ENCODE peak calls at places on chromosome 7, in eight cellular contexts. One of them, this sample, is unnamed.

GRCh38 chr7:74092964-74093339 is 9.3 kb downstream of the LIMK1 start:
- DNase-seq in caudate nucleus: no peak
- DNase-seq in effector memory CD8-positive, alpha-beta T cell: no peak
- DNase-seq in neural crest cell: no peak
- DNase-seq in germinal center: peak
- DNase-seq in head of caudate nucleus: peak
- DNase-seq in astrocyte: no peak
- DNase-seq in stimulated activated CD4-positive, alpha-beta T cell treated with anti-CD3 and anti-CD28 coated beads, Interleukin-15, amount 100 ng/mL, for 1 hour: no peak
- DNase-seq in this sample: no peak

GRCh38 chr7:93575555-93576397 is 1.3 kb upstream of the CALCR start:
- DNase-seq in caudate nucleus: no peak
- DNase-seq in effector memory CD8-positive, alpha-beta T cell: no peak
- DNase-seq in neural crest cell: no peak
- DNase-seq in germinal center: no peak
- DNase-seq in head of caudate nucleus: no peak
- DNase-seq in astrocyte: no peak
- DNase-seq in stimulated activated CD4-positive, alpha-beta T cell treated with anti-CD3 and anti-CD28 coated beads, Interleukin-15, amount 100 ng/mL, for 1 hour: no peak
- DNase-seq in this sample: no peak

GRCh38 chr7:49776994-49777393 is 3.6 kb downstream of the VWC2 start:
- DNase-seq in caudate nucleus: no peak
- DNase-seq in effector memory CD8-positive, alpha-beta T cell: no peak
- DNase-seq in neural crest cell: peak
- DNase-seq in germinal center: no peak
- DNase-seq in head of caudate nucleus: no peak
- DNase-seq in astrocyte: no peak
- DNase-seq in stimulated activated CD4-positive, alpha-beta T cell treated with anti-CD3 and anti-CD28 coated beads, Interleukin-15, amount 100 ng/mL, for 1 hour: no peak
- DNase-seq in this sample: peak

GRCh38 chr7:159066816-159067601 is 77.7 kb downstream of the VIPR2 start:
- DNase-seq in caudate nucleus: no peak
- DNase-seq in effector memory CD8-positive, alpha-beta T cell: no peak
- DNase-seq in neural crest cell: no peak
- DNase-seq in germinal center: no peak
- DNase-seq in head of caudate nucleus: no peak
- DNase-seq in astrocyte: no peak
- DNase-seq in stimulated activated CD4-positive, alpha-beta T cell treated with anti-CD3 and anti-CD28 coated beads, Interleukin-15, amount 100 ng/mL, for 1 hour: no peak
- DNase-seq in this sample: no peak

GRCh38 chr7:79820387-79820786 is 314.2 kb upstream of the GNAI1 start:
- DNase-seq in caudate nucleus: no peak
- DNase-seq in effector memory CD8-positive, alpha-beta T cell: no peak
- DNase-seq in neural crest cell: peak
- DNase-seq in germinal center: no peak
- DNase-seq in head of caudate nucleus: peak
- DNase-seq in astrocyte: peak
- DNase-seq in stimulated activated CD4-positive, alpha-beta T cell treated with anti-CD3 and anti-CD28 coated beads, Interleukin-15, amount 100 ng/mL, for 1 hour: no peak
- DNase-seq in this sample: peak

GRCh38 chr7:57179776-57180415 is 47.7 kb upstream of the ZNF479 start:
- DNase-seq in caudate nucleus: no peak
- DNase-seq in effector memory CD8-positive, alpha-beta T cell: no peak
- DNase-seq in neural crest cell: no peak
- DNase-seq in germinal center: no peak
- DNase-seq in head of caudate nucleus: no peak
- DNase-seq in astrocyte: no peak
- DNase-seq in stimulated activated CD4-positive, alpha-beta T cell treated with anti-CD3 and anti-CD28 coated beads, Interleukin-15, amount 100 ng/mL, for 1 hour: no peak
- DNase-seq in this sample: no peak

GRCh38 chr7:8232999-8233847 is 28.7 kb downstream of the ICA1 start:
- DNase-seq in caudate nucleus: no peak
- DNase-seq in effector memory CD8-positive, alpha-beta T cell: no peak
- DNase-seq in neural crest cell: no peak
- DNase-seq in germinal center: no peak
- DNase-seq in head of caudate nucleus: no peak
- DNase-seq in astrocyte: peak
- DNase-seq in stimulated activated CD4-positive, alpha-beta T cell treated with anti-CD3 and anti-CD28 coated beads, Interleukin-15, amount 100 ng/mL, for 1 hour: no peak
- DNase-seq in this sample: no peak

GRCh38 chr7:50650057-50650664 is 85.0 kb upstream of the DDC start:
- DNase-seq in caudate nucleus: no peak
- DNase-seq in effector memory CD8-positive, alpha-beta T cell: no peak
- DNase-seq in neural crest cell: no peak
- DNase-seq in germinal center: no peak
- DNase-seq in head of caudate nucleus: no peak
- DNase-seq in astrocyte: no peak
- DNase-seq in stimulated activated CD4-positive, alpha-beta T cell treated with anti-CD3 and anti-CD28 coated beads, Interleukin-15, amount 100 ng/mL, for 1 hour: no peak
- DNase-seq in this sample: no peak

GRCh38 chr7:157358041-157358752 is 21.4 kb downstream of the DNAJB6 start:
- DNase-seq in caudate nucleus: no peak
- DNase-seq in effector memory CD8-positive, alpha-beta T cell: no peak
- DNase-seq in neural crest cell: no peak
- DNase-seq in germinal center: no peak
- DNase-seq in head of caudate nucleus: no peak
- DNase-seq in astrocyte: no peak
- DNase-seq in stimulated activated CD4-positive, alpha-beta T cell treated with anti-CD3 and anti-CD28 coated beads, Interleukin-15, amount 100 ng/mL, for 1 hour: no peak
- DNase-seq in this sample: no peak

GRCh38 chr7:127997226-127997922 is 33.9 kb downstream of the LRRC4 start:
- DNase-seq in caudate nucleus: no peak
- DNase-seq in effector memory CD8-positive, alpha-beta T cell: no peak
- DNase-seq in neural crest cell: no peak
- DNase-seq in germinal center: no peak
- DNase-seq in head of caudate nucleus: no peak
- DNase-seq in astrocyte: no peak
- DNase-seq in stimulated activated CD4-positive, alpha-beta T cell treated with anti-CD3 and anti-CD28 coated beads, Interleukin-15, amount 100 ng/mL, for 1 hour: no peak
- DNase-seq in this sample: no peak

GRCh38 chr7:31782411-31782991 is 95.5 kb downstream of the PPP1R17 start:
- DNase-seq in caudate nucleus: no peak
- DNase-seq in effector memory CD8-positive, alpha-beta T cell: no peak
- DNase-seq in neural crest cell: peak
- DNase-seq in germinal center: peak
- DNase-seq in head of caudate nucleus: peak
- DNase-seq in astrocyte: peak
- DNase-seq in stimulated activated CD4-positive, alpha-beta T cell treated with anti-CD3 and anti-CD28 coated beads, Interleukin-15, amount 100 ng/mL, for 1 hour: no peak
- DNase-seq in this sample: peak

GRCh38 chr7:76428149-76428823 is 3.5 kb downstream of the ZP3 start:
- DNase-seq in caudate nucleus: no peak
- DNase-seq in effector memory CD8-positive, alpha-beta T cell: no peak
- DNase-seq in neural crest cell: no peak
- DNase-seq in germinal center: no peak
- DNase-seq in head of caudate nucleus: no peak
- DNase-seq in astrocyte: no peak
- DNase-seq in stimulated activated CD4-positive, alpha-beta T cell treated with anti-CD3 and anti-CD28 coated beads, Interleukin-15, amount 100 ng/mL, for 1 hour: no peak
- DNase-seq in this sample: no peak

GRCh38 chr7:117401293-117402002 is 25.8 kb downstream of the ASZ1 start:
- DNase-seq in caudate nucleus: no peak
- DNase-seq in effector memory CD8-positive, alpha-beta T cell: no peak
- DNase-seq in neural crest cell: no peak
- DNase-seq in germinal center: no peak
- DNase-seq in head of caudate nucleus: no peak
- DNase-seq in astrocyte: no peak
- DNase-seq in stimulated activated CD4-positive, alpha-beta T cell treated with anti-CD3 and anti-CD28 coated beads, Interleukin-15, amount 100 ng/mL, for 1 hour: no peak
- DNase-seq in this sample: no peak

GRCh38 chr7:92602352-92603088 is 12.3 kb upstream of the FAM133B start:
- DNase-seq in caudate nucleus: no peak
- DNase-seq in effector memory CD8-positive, alpha-beta T cell: no peak
- DNase-seq in neural crest cell: no peak
- DNase-seq in germinal center: no peak
- DNase-seq in head of caudate nucleus: no peak
- DNase-seq in astrocyte: no peak
- DNase-seq in stimulated activated CD4-positive, alpha-beta T cell treated with anti-CD3 and anti-CD28 coated beads, Interleukin-15, amount 100 ng/mL, for 1 hour: no peak
- DNase-seq in this sample: no peak

GRCh38 chr7:150937848-150938561 is 40.1 kb downstream of the KCNH2 start:
- DNase-seq in caudate nucleus: no peak
- DNase-seq in effector memory CD8-positive, alpha-beta T cell: no peak
- DNase-seq in neural crest cell: no peak
- DNase-seq in germinal center: no peak
- DNase-seq in head of caudate nucleus: no peak
- DNase-seq in astrocyte: peak
- DNase-seq in stimulated activated CD4-positive, alpha-beta T cell treated with anti-CD3 and anti-CD28 coated beads, Interleukin-15, amount 100 ng/mL, for 1 hour: no peak
- DNase-seq in this sample: no peak

GRCh38 chr7:99008921-99009530 is 130.7 kb downstream of the TRRAP start:
- DNase-seq in caudate nucleus: no peak
- DNase-seq in effector memory CD8-positive, alpha-beta T cell: no peak
- DNase-seq in neural crest cell: no peak
- DNase-seq in germinal center: no peak
- DNase-seq in head of caudate nucleus: no peak
- DNase-seq in astrocyte: no peak
- DNase-seq in stimulated activated CD4-positive, alpha-beta T cell treated with anti-CD3 and anti-CD28 coated beads, Interleukin-15, amount 100 ng/mL, for 1 hour: no peak
- DNase-seq in this sample: no peak

GRCh38 chr7:139582130-139582650 is 58.7 kb downstream of the CLEC2L start:
- DNase-seq in caudate nucleus: no peak
- DNase-seq in effector memory CD8-positive, alpha-beta T cell: no peak
- DNase-seq in neural crest cell: no peak
- DNase-seq in germinal center: no peak
- DNase-seq in head of caudate nucleus: no peak
- DNase-seq in astrocyte: no peak
- DNase-seq in stimulated activated CD4-positive, alpha-beta T cell treated with anti-CD3 and anti-CD28 coated beads, Interleukin-15, amount 100 ng/mL, for 1 hour: no peak
- DNase-seq in this sample: no peak

GRCh38 chr7:44977304-44977858 is 1.4 kb downstream of the MYO1G start:
- DNase-seq in caudate nucleus: no peak
- DNase-seq in effector memory CD8-positive, alpha-beta T cell: peak
- DNase-seq in neural crest cell: no peak
- DNase-seq in germinal center: no peak
- DNase-seq in head of caudate nucleus: no peak
- DNase-seq in astrocyte: no peak
- DNase-seq in stimulated activated CD4-positive, alpha-beta T cell treated with anti-CD3 and anti-CD28 coated beads, Interleukin-15, amount 100 ng/mL, for 1 hour: peak
- DNase-seq in this sample: no peak

GRCh38 chr7:139370943-139371313 is 11.2 kb downstream of the LUC7L2 start:
- DNase-seq in caudate nucleus: no peak
- DNase-seq in effector memory CD8-positive, alpha-beta T cell: no peak
- DNase-seq in neural crest cell: no peak
- DNase-seq in germinal center: no peak
- DNase-seq in head of caudate nucleus: no peak
- DNase-seq in astrocyte: no peak
- DNase-seq in stimulated activated CD4-positive, alpha-beta T cell treated with anti-CD3 and anti-CD28 coated beads, Interleukin-15, amount 100 ng/mL, for 1 hour: no peak
- DNase-seq in this sample: no peak

GRCh38 chr7:93968911-93969620 is 35.1 kb downstream of the BET1 start:
- DNase-seq in caudate nucleus: no peak
- DNase-seq in effector memory CD8-positive, alpha-beta T cell: no peak
- DNase-seq in neural crest cell: no peak
- DNase-seq in germinal center: no peak
- DNase-seq in head of caudate nucleus: no peak
- DNase-seq in astrocyte: peak
- DNase-seq in stimulated activated CD4-positive, alpha-beta T cell treated with anti-CD3 and anti-CD28 coated beads, Interleukin-15, amount 100 ng/mL, for 1 hour: no peak
- DNase-seq in this sample: no peak

GRCh38 chr7:106820321-106821217 is 44.5 kb upstream of the PIK3CG start:
- DNase-seq in caudate nucleus: no peak
- DNase-seq in effector memory CD8-positive, alpha-beta T cell: no peak
- DNase-seq in neural crest cell: no peak
- DNase-seq in germinal center: no peak
- DNase-seq in head of caudate nucleus: no peak
- DNase-seq in astrocyte: peak
- DNase-seq in stimulated activated CD4-positive, alpha-beta T cell treated with anti-CD3 and anti-CD28 coated beads, Interleukin-15, amount 100 ng/mL, for 1 hour: no peak
- DNase-seq in this sample: no peak

GRCh38 chr7:84194484-84195260 is at the start of gene SEMA3A:
- DNase-seq in caudate nucleus: no peak
- DNase-seq in effector memory CD8-positive, alpha-beta T cell: no peak
- DNase-seq in neural crest cell: peak
- DNase-seq in germinal center: no peak
- DNase-seq in head of caudate nucleus: peak
- DNase-seq in astrocyte: peak
- DNase-seq in stimulated activated CD4-positive, alpha-beta T cell treated with anti-CD3 and anti-CD28 coated beads, Interleukin-15, amount 100 ng/mL, for 1 hour: no peak
- DNase-seq in this sample: peak

GRCh38 chr7:80429186-80429585 is 82.7 kb downstream of the GNAT3 start:
- DNase-seq in caudate nucleus: no peak
- DNase-seq in effector memory CD8-positive, alpha-beta T cell: no peak
- DNase-seq in neural crest cell: no peak
- DNase-seq in germinal center: no peak
- DNase-seq in head of caudate nucleus: no peak
- DNase-seq in astrocyte: no peak
- DNase-seq in stimulated activated CD4-positive, alpha-beta T cell treated with anti-CD3 and anti-CD28 coated beads, Interleukin-15, amount 100 ng/mL, for 1 hour: no peak
- DNase-seq in this sample: no peak

GRCh38 chr7:76086070-76086469 is 38.2 kb downstream of the MDH2 start:
- DNase-seq in caudate nucleus: no peak
- DNase-seq in effector memory CD8-positive, alpha-beta T cell: no peak
- DNase-seq in neural crest cell: no peak
- DNase-seq in germinal center: no peak
- DNase-seq in head of caudate nucleus: no peak
- DNase-seq in astrocyte: peak
- DNase-seq in stimulated activated CD4-positive, alpha-beta T cell treated with anti-CD3 and anti-CD28 coated beads, Interleukin-15, amount 100 ng/mL, for 1 hour: no peak
- DNase-seq in this sample: no peak

GRCh38 chr7:121755286-121755685 is 117.7 kb upstream of the PTPRZ1 start:
- DNase-seq in caudate nucleus: no peak
- DNase-seq in effector memory CD8-positive, alpha-beta T cell: no peak
- DNase-seq in neural crest cell: no peak
- DNase-seq in germinal center: no peak
- DNase-seq in head of caudate nucleus: no peak
- DNase-seq in astrocyte: peak
- DNase-seq in stimulated activated CD4-positive, alpha-beta T cell treated with anti-CD3 and anti-CD28 coated beads, Interleukin-15, amount 100 ng/mL, for 1 hour: no peak
- DNase-seq in this sample: no peak

GRCh38 chr7:14201353-14201752 is 211.9 kb upstream of the ETV1 start:
- DNase-seq in caudate nucleus: no peak
- DNase-seq in effector memory CD8-positive, alpha-beta T cell: no peak
- DNase-seq in neural crest cell: no peak
- DNase-seq in germinal center: no peak
- DNase-seq in head of caudate nucleus: no peak
- DNase-seq in astrocyte: no peak
- DNase-seq in stimulated activated CD4-positive, alpha-beta T cell treated with anti-CD3 and anti-CD28 coated beads, Interleukin-15, amount 100 ng/mL, for 1 hour: no peak
- DNase-seq in this sample: no peak

GRCh38 chr7:155408657-155409586 is 49.0 kb upstream of the EN2 start:
- DNase-seq in caudate nucleus: no peak
- DNase-seq in effector memory CD8-positive, alpha-beta T cell: no peak
- DNase-seq in neural crest cell: no peak
- DNase-seq in germinal center: no peak
- DNase-seq in head of caudate nucleus: no peak
- DNase-seq in astrocyte: no peak
- DNase-seq in stimulated activated CD4-positive, alpha-beta T cell treated with anti-CD3 and anti-CD28 coated beads, Interleukin-15, amount 100 ng/mL, for 1 hour: no peak
- DNase-seq in this sample: no peak

GRCh38 chr7:134856692-134857091 is 77.3 kb downstream of the CALD1 start:
- DNase-seq in caudate nucleus: no peak
- DNase-seq in effector memory CD8-positive, alpha-beta T cell: no peak
- DNase-seq in neural crest cell: no peak
- DNase-seq in germinal center: no peak
- DNase-seq in head of caudate nucleus: no peak
- DNase-seq in astrocyte: peak
- DNase-seq in stimulated activated CD4-positive, alpha-beta T cell treated with anti-CD3 and anti-CD28 coated beads, Interleukin-15, amount 100 ng/mL, for 1 hour: no peak
- DNase-seq in this sample: no peak

GRCh38 chr7:40551685-40552576 is 417.1 kb downstream of the SUGCT start:
- DNase-seq in caudate nucleus: no peak
- DNase-seq in effector memory CD8-positive, alpha-beta T cell: no peak
- DNase-seq in neural crest cell: no peak
- DNase-seq in germinal center: no peak
- DNase-seq in head of caudate nucleus: no peak
- DNase-seq in astrocyte: peak
- DNase-seq in stimulated activated CD4-positive, alpha-beta T cell treated with anti-CD3 and anti-CD28 coated beads, Interleukin-15, amount 100 ng/mL, for 1 hour: no peak
- DNase-seq in this sample: no peak

GRCh38 chr7:55362927-55363326 is 2.2 kb upstream of the LANCL2 start:
- DNase-seq in caudate nucleus: no peak
- DNase-seq in effector memory CD8-positive, alpha-beta T cell: no peak
- DNase-seq in neural crest cell: no peak
- DNase-seq in germinal center: no peak
- DNase-seq in head of caudate nucleus: no peak
- DNase-seq in astrocyte: no peak
- DNase-seq in stimulated activated CD4-positive, alpha-beta T cell treated with anti-CD3 and anti-CD28 coated beads, Interleukin-15, amount 100 ng/mL, for 1 hour: no peak
- DNase-seq in this sample: no peak

GRCh38 chr7:129376076-129376777 is 58.0 kb upstream of the STRIP2 start:
- DNase-seq in caudate nucleus: no peak
- DNase-seq in effector memory CD8-positive, alpha-beta T cell: peak
- DNase-seq in neural crest cell: peak
- DNase-seq in germinal center: peak
- DNase-seq in head of caudate nucleus: peak
- DNase-seq in astrocyte: peak
- DNase-seq in stimulated activated CD4-positive, alpha-beta T cell treated with anti-CD3 and anti-CD28 coated beads, Interleukin-15, amount 100 ng/mL, for 1 hour: no peak
- DNase-seq in this sample: peak

GRCh38 chr7:80942261-80943041 is 23.6 kb upstream of the SEMA3C start:
- DNase-seq in caudate nucleus: no peak
- DNase-seq in effector memory CD8-positive, alpha-beta T cell: no peak
- DNase-seq in neural crest cell: no peak
- DNase-seq in germinal center: no peak
- DNase-seq in head of caudate nucleus: no peak
- DNase-seq in astrocyte: peak
- DNase-seq in stimulated activated CD4-positive, alpha-beta T cell treated with anti-CD3 and anti-CD28 coated beads, Interleukin-15, amount 100 ng/mL, for 1 hour: no peak
- DNase-seq in this sample: no peak

GRCh38 chr7:28623105-28623730 is 210.9 kb downstream of the CREB5 start:
- DNase-seq in caudate nucleus: no peak
- DNase-seq in effector memory CD8-positive, alpha-beta T cell: no peak
- DNase-seq in neural crest cell: no peak
- DNase-seq in germinal center: no peak
- DNase-seq in head of caudate nucleus: no peak
- DNase-seq in astrocyte: peak
- DNase-seq in stimulated activated CD4-positive, alpha-beta T cell treated with anti-CD3 and anti-CD28 coated beads, Interleukin-15, amount 100 ng/mL, for 1 hour: no peak
- DNase-seq in this sample: no peak

GRCh38 chr7:146129296-146129695 is 12.7 kb downstream of the CNTNAP2 start:
- DNase-seq in caudate nucleus: no peak
- DNase-seq in effector memory CD8-positive, alpha-beta T cell: no peak
- DNase-seq in neural crest cell: no peak
- DNase-seq in germinal center: no peak
- DNase-seq in head of caudate nucleus: no peak
- DNase-seq in astrocyte: no peak
- DNase-seq in stimulated activated CD4-positive, alpha-beta T cell treated with anti-CD3 and anti-CD28 coated beads, Interleukin-15, amount 100 ng/mL, for 1 hour: no peak
- DNase-seq in this sample: no peak

This sample was measured in G401.